ENCODE peak calls at places on chromosomes 11 and 22, in five cellular contexts. S is H54, N is A549, X is body of pancreas, E is lower leg skin. V is an unnamed sample.

GRCh38 chr22:24419480-24419860 is 7.9 kb upstream of the ADORA2A start:
- DNase-seq in E (no peak), X (no peak), S (no peak), N (no peak), V (peak)

GRCh38 chr11:61814958-61815789 is 1.6 kb downstream of the FADS1 start:
- DNase-seq in N (peak), X (peak), E (peak), S (peak), V (peak)

GRCh38 chr11:34558673-34559072 is 45.1 kb upstream of the ELF5 start:
- DNase-seq in X (no peak), N (no peak), S (no peak), E (peak), V (no peak)

GRCh38 chr11:40877256-40877655 is 582.2 kb downstream of the LRRC4C start:
- DNase-seq in S (peak), X (no peak), N (no peak), E (no peak), V (no peak)

GRCh38 chr22:47307326-47307725 is 544.9 kb downstream of the TBC1D22A start:
- DNase-seq in N (no peak), E (peak), X (no peak), S (no peak), V (peak)

GRCh38 chr11:36268337-36268931 is 20.8 kb downstream of the COMMD9 start:
- DNase-seq in E (no peak), S (no peak), N (no peak), X (no peak), V (no peak)

GRCh38 chr11:46361283-46362145 is 14.3 kb downstream of the DGKZ start:
- DNase-seq in N (no peak), X (peak), E (peak), S (no peak), V (peak)

GRCh38 chr11:27433742-27434141 is 38.8 kb downstream of the LGR4 start:
- DNase-seq in N (no peak), S (no peak), E (no peak), X (no peak), V (no peak)

GRCh38 chr11:131025020-131025419 is 108.7 kb upstream of the SNX19 start:
- DNase-seq in S (no peak), N (peak), X (no peak), E (no peak), V (no peak)

GRCh38 chr11:88411265-88411664 is 73.7 kb upstream of the CTSC start:
- DNase-seq in E (no peak), S (no peak), N (no peak), X (no peak), V (no peak)

GRCh38 chr22:48342016-48342415 is 1485.7 kb downstream of the BRD1 start:
- DNase-seq in S (no peak), X (no peak), N (no peak), E (no peak), V (no peak)

GRCh38 chr11:83779876-83780275 is 493.7 kb upstream of the CCDC90B start:
- DNase-seq in X (no peak), N (no peak), E (no peak), S (no peak), V (no peak)

GRCh38 chr11:57493507-57494503 is 21.7 kb downstream of the SLC43A1 start:
- DNase-seq in N (no peak), S (no peak), E (peak), X (peak), V (peak)

GRCh38 chr11:73053964-73054363 is 88.2 kb downstream of the FCHSD2 start:
- DNase-seq in X (no peak), S (no peak), E (no peak), N (no peak), V (no peak)

GRCh38 chr22:35119494-35119893 is 53.5 kb downstream of the ISX start:
- DNase-seq in S (no peak), E (no peak), X (no peak), N (no peak), V (no peak)

GRCh38 chr22:41333806-41334205 is 32.5 kb downstream of the ZC3H7B start:
- DNase-seq in S (no peak), N (no peak), X (no peak), E (no peak), V (no peak)

GRCh38 chr11:134849833-134850232 is 437.8 kb upstream of the B3GAT1 start:
- DNase-seq in S (no peak), E (peak), N (no peak), X (no peak), V (no peak)

GRCh38 chr11:44755553-44756505 is 29.1 kb downstream of the TSPAN18 start:
- DNase-seq in X (no peak), N (no peak), E (peak), S (no peak), V (no peak)

GRCh38 chr11:45879803-45880685 is 5.4 kb upstream of the MAPK8IP1 start:
- DNase-seq in N (no peak), E (no peak), X (no peak), S (peak), V (no peak)

GRCh38 chr11:122108192-122108799 is 7.7 kb downstream of the BLID start:
- DNase-seq in S (no peak), E (no peak), N (no peak), X (peak), V (peak)

GRCh38 chr11:68312780-68313573 is 586 bp downstream of the LRP5 start:
- DNase-seq in S (no peak), N (no peak), X (peak), E (no peak), V (peak)

GRCh38 chr22:20552450-20552894 is 45.1 kb downstream of the MED15 start:
- DNase-seq in E (peak), N (no peak), X (peak), S (no peak), V (no peak)

GRCh38 chr11:2662024-2662312 is 37.8 kb downstream of the KCNQ1OT1 start:
- DNase-seq in S (no peak), X (no peak), N (no peak), E (no peak), V (no peak)

GRCh38 chr11:71498091-71498490 is 29.0 kb upstream of the KRTAP5-7 start:
- DNase-seq in E (peak), S (no peak), N (no peak), X (no peak), V (no peak)

GRCh38 chr11:73291196-73291595 is 16.9 kb upstream of the ARHGEF17 start:
- DNase-seq in S (no peak), E (no peak), N (no peak), X (no peak), V (no peak)

GRCh38 chr11:126415128-126415527 is 59.6 kb downstream of the ST3GAL4 start:
- DNase-seq in N (no peak), S (no peak), X (peak), E (peak), V (no peak)

GRCh38 chr22:44199866-44200265 is 19.1 kb downstream of the PARVG start:
- DNase-seq in E (no peak), X (no peak), S (no peak), N (no peak), V (no peak)

GRCh38 chr11:62755086-62755615 is 1.2 kb upstream of the ZBTB3 start:
- DNase-seq in X (no peak), N (no peak), S (no peak), E (no peak), V (no peak)

GRCh38 chr11:35629914-35630313 is 11.7 kb downstream of the FJX1 start:
- DNase-seq in X (no peak), S (peak), N (peak), E (no peak), V (no peak)

GRCh38 chr22:42964994-42965699 is 49.8 kb downstream of the PACSIN2 start:
- DNase-seq in E (no peak), S (no peak), N (no peak), X (no peak), V (no peak)

GRCh38 chr11:109933126-109933525 is 160.1 kb upstream of the ZC3H12C start:
- DNase-seq in X (no peak), S (no peak), N (no peak), E (no peak), V (peak)

GRCh38 chr11:82771781-82772180 is 38.1 kb upstream of the FAM181B start:
- DNase-seq in X (no peak), S (no peak), E (no peak), N (no peak), V (no peak)

GRCh38 chr11:112971200-112971599 is 10.0 kb downstream of the NCAM1 start:
- DNase-seq in X (no peak), E (no peak), S (no peak), N (no peak), V (no peak)

GRCh38 chr11:1162153-1162497 is 4.4 kb downstream of the MUC5AC start:
- DNase-seq in S (no peak), N (no peak), X (no peak), E (peak), V (no peak)

GRCh38 chr11:114815176-114815575 is 136.8 kb downstream of the NXPE2 start:
- DNase-seq in N (no peak), E (no peak), X (no peak), S (no peak), V (no peak)

GRCh38 chr11:68212421-68213134 is 518 bp downstream of the KMT5B start:
- DNase-seq in E (peak), X (peak), S (peak), N (peak), V (peak)

DNA sequence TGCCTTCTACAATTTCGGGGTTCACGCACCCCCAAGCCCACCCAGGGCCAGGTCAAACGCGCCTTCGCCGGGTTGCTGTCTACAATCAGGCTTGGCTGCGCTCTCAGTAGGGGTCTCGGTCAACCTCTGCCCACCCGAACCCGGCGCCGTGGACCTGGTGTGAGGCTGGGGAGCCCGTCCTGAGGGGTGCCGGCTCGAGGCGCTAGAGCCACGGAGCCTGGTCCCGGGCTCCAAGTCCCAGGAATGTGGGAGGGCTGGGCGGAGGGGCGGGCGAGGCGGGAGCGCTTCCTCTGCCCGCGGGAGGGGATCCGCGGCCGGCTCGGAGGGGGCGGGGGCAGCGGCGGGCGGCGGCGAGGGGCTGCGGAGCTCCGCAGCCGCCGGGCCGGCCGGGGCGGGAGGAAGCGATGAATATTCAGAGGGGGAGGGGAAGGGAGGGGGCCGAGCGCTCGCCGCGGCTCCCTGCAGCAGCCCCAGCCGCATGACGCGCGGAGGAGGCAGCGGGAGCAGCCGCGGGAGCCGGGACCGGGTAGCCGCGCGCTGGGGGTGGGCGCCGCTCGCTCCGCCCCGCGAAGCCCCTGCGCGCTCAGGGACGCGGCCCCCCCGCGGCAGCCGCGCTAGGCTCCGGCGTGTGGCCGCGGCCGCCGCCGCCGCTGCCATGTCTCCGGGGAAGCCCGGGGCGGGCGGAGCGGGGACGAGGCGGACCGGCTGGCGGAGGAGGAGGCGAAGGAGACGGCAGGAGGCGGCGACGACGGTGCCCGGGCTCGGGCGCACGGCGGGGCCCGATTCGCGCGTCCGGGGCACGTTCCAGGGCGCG is at the start of gene PTPRJ:
- DNase-seq in S (peak), N (peak), X (peak), E (peak), V (peak)
- TF ChIP-seq POLR2A in S (peak), N (peak), X (peak), E (no peak), V (no peak)

DNA sequence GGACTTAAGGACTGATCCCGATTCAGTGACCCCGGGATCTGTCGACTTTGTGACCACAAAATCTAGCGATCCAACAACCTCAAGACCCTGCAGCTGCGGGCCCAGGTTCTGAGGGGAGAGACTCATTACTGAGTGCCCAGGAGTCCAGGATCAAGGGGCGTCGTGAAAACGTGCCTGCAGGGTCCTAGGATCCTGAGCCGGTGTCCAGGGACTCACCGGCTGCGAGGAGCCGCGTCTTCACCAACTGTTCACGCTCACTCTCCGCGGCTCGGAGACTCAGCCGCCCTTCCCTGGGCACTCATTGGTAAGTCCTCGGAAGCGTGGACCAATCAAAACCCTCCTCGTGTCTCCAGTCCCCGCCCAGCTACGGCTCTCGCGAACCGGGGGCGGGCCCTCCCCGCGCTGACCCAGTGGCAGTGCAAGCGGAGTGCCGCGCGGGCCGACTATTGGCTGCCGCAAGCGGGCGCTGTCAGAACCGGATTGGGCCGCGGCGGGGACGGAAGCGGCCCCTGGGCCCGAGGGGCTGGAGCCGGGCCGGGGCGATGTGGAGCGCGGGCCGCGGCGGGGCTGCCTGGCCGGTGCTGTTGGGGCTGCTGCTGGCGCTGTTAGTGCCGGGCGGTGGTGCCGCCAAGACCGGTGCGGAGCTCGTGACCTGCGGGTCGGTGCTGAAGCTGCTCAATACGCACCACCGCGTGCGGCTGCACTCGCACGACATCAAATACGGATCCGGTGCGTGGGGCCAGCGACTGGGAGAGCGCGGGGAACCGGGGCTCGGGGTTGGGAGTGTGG is at the start of gene SDF2L1:
- DNase-seq in S (peak), N (peak), E (peak), X (peak), V (peak)
- TF ChIP-seq POLR2A in S (peak), N (peak), E (no peak), X (peak), V (peak)

DNA sequence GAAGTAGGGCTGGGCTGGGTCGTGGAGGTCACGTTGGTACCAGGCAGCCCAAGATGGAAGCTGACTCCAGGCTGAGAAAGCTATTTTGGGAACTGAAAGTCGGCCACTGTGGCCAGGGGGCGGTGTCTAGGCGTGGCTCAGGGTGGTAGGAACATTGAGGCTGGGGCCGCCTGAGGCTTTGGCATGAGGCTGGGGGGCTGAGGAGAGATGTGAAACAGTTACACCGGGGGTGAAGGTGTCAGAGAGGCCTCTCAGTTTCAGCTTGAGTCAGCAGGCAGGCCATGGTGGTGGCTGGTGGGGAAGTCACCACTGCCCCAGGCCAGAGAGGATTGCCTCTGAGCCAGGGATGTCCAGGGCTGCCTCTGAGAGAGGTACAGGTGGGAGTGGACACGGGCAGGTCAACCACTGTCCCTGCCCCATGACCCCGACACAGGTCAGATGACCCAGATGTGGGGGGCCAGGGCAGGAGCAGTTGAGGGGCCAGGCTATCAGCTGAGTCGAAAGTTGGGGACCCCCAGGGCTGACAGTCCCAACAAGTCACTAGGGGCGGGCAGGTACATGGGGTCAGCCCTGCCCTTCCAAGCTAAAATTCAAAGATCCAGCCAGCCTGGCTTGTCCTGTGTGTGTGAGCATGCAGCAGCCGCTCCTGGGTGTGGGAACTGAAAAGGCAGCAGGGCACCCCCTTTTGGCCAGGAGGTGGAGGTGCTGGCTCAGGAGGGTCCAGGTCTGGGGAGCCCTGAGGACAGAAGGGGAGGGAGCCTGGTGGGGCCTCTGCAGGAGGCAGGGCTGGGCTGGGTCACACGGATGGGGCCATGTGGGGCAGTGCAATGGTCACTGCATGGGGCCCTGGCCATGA is 7.2 kb downstream of the KCNK7 start:
- DNase-seq in S (peak), E (no peak), X (peak), N (peak), V (peak)
- TF ChIP-seq POLR2A in S (no peak), E (no peak), X (no peak), N (no peak), V (no peak)

DNA sequence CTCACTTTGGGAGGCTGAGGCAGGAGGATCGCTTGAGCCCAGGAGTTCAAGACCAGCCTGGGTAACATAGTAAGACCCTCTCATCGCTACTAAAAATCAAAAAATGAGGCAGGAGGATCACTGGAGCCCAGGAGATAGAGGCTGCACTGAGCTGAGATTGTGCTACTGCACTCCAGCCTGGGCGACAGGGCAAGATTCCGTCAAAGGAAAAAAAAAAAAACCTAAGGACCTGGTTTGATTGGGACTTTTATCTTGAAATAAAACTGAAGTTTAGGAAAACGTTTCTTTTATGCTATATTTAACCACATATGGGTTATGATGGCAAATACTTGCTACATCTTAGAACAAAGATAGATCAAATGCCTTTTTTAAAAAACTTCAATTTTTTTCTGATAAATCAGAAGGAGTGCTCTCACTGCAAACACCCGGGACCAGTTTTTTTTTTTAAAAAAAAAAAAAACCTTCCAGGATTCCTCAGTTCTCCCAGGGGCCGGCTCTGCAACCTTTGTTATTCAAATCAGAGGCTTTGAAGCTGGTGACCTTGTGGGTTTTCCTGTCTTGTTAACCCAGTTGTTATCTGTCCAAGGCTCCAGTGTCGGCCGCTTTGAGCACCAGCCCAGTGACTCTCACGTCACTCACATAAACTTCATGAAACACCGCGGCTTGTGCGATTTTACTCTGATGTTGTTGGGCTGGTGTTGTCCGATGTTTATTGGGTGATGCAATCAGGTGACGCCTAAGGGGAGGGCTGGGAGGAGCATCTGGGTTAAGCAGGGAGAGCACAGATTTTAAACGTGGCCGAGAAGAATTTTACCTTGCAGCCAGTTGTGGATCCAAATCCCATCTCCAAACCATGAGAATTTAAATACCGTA is 24.7 kb upstream of the SLC22A12 start:
- DNase-seq in X (peak), S (peak), E (no peak), N (peak), V (no peak)
- TF ChIP-seq POLR2A in X (peak), S (no peak), E (no peak), N (no peak), V (no peak)

DNA sequence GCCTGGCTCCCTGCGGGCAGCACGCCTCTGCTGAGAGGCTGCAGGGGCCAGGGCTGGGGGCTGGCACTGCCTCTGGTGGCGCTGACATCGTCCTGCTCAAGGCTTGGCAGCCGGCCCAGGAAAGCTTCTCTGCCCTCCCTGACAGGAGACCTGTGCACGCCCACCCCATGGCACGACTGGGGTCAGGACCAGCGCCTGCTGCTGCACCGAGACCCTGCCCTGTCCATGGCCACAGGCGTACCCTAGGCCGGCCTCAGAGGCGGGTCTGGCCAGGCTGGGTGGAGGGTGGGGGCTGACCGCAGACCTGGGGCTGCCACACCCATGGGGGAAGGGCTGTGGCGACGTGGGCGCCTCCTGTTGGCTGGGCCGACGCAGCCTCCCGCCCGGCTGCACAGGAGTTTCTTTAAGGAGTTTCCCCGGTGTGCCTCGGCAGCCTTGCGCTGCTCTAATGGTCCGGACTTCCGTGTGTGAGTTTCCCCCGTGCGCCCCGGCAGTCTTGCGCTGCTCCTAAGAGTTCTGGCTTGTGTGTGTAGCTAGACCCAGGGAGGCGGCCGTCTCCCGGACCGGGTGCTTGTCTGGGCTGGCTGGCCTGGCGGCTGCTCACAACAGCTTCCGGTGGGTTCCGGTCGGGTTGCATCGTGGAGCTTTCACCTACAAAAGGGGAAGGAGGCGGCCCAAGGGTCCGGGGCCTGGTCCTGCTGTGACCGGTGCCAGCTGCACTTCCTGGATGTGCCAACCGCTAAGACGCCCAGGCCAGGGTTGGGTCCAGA is 4.7 kb downstream of the TRABD start:
- DNase-seq in N (peak), X (peak), E (peak), S (no peak), V (peak)
- TF ChIP-seq POLR2A in N (peak), X (peak), E (no peak), S (no peak), V (peak)